ENCODE peak calls at places on chromosome 16, in five cellular contexts. D is AG09309, Z is progenitor cell of endocrine pancreas, N is hepatocyte, Q is cardiac fibroblast. G is an unnamed sample.

GRCh38 chr16:65024649-65025243 is 97.1 kb downstream of the CDH11 start:
- DNase-seq in D (no peak), Z (no peak), N (peak), Q (peak), G (peak)

GRCh38 chr16:53098526-53099317 is 43.9 kb downstream of the CHD9 start:
- DNase-seq in D (no peak), Z (no peak), N (peak), Q (peak), G (peak)

GRCh38 chr16:47467501-47467900 is 6.4 kb downstream of the PHKB start:
- DNase-seq in D (no peak), Z (no peak), N (no peak), Q (no peak), G (no peak)

GRCh38 chr16:59991171-59991570 is 1257.1 kb upstream of the GOT2 start:
- DNase-seq in D (no peak), Z (no peak), N (no peak), Q (no peak), G (no peak)

GRCh38 chr16:50335198-50335958 is 33.4 kb downstream of the BRD7 start:
- DNase-seq in D (no peak), Z (no peak), N (no peak), Q (no peak), G (peak)

GRCh38 chr16:86480444-86480843 is 29.9 kb upstream of the FOXF1 start:
- DNase-seq in D (no peak), Z (no peak), N (no peak), Q (no peak), G (no peak)

GRCh38 chr16:354971-355441 is 2.5 kb upstream of the AXIN1 start:
- DNase-seq in D (no peak), Z (no peak), N (no peak), Q (no peak), G (no peak)

GRCh38 chr16:48433116-48433848 is 48.1 kb upstream of the SIAH1 start:
- DNase-seq in D (no peak), Z (no peak), N (no peak), Q (no peak), G (no peak)

GRCh38 chr16:72099377-72099818 is 5.8 kb downstream of the DHX38 start:
- DNase-seq in D (no peak), Z (peak), N (peak), Q (peak), G (peak)

GRCh38 chr16:23254338-23254737 is 47.8 kb upstream of the SCNN1B start:
- DNase-seq in D (peak), Z (no peak), N (no peak), Q (no peak), G (peak)

GRCh38 chr16:11025120-11025531 is 80.8 kb downstream of the CLEC16A start:
- DNase-seq in D (no peak), Z (no peak), N (no peak), Q (no peak), G (no peak)

GRCh38 chr16:15807603-15808009 is 49.2 kb downstream of the MYH11 start:
- DNase-seq in D (no peak), Z (no peak), N (no peak), Q (peak), G (peak)

GRCh38 chr16:25012525-25012991 is 2.6 kb downstream of the ARHGAP17 start:
- DNase-seq in D (peak), Z (no peak), N (peak), Q (peak), G (peak)

GRCh38 chr16:87145181-87146176 is 171.7 kb downstream of the C16orf95 start:
- DNase-seq in D (peak), Z (no peak), N (no peak), Q (peak), G (peak)

GRCh38 chr16:86217001-86217890 is 293.1 kb upstream of the FOXF1 start:
- DNase-seq in D (no peak), Z (no peak), N (no peak), Q (no peak), G (no peak)

GRCh38 chr16:84746875-84747274 is 47.1 kb downstream of the USP10 start:
- DNase-seq in D (no peak), Z (no peak), N (no peak), Q (no peak), G (no peak)
- TF ChIP-seq CTCF in D (peak), Z (peak), N (peak), Q (peak), G (peak)

GRCh38 chr16:57775661-57776469 is 26.4 kb downstream of the KIFC3 start:
- DNase-seq in D (no peak), Z (peak), N (peak), Q (peak), G (peak)
- TF ChIP-seq CTCF in D (no peak), Z (peak), N (peak), Q (no peak), G (peak)

DNA sequence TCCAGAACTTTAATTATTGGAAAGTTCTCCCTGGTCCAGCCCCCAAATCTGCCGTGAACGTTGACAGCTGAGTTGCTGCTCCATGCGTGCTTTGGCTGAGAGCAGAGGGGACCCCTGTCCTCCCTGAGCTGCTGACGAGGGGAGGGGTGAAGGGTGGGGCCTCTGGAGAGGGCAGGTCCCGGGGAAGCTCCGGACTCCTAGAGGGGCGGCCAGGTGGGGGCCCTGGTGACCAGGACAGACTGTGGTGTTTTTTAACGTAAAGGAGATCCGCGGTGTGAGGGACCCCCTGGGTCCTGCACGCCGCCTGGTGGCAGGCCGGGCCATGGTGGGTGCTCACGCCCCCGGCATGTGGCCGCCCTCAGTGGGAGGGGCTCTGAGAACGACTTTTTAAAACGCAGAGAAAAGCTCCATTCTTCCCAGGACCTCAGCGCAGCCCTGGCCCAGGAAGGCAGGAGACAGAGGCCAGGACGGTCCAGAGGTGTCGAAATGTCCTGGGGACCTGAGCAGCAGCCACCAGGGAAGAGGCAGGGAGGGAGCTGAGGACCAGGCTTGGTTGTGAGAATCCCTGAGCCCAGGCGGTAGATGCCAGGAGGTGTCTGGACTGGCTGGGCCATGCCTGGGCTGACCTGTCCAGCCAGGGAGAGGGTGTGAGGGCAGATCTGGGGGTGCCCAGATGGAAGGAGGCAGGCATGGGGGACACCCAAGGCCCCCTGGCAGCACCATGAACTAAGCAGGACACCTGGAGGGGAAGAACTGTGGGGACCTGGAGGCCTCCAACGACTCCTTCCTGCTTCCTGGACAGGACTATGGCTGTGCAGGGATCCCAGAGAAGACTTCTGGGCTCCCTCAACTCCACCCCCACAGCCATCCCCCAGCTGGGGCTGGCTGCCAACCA is at the start of gene MC1R:
- DNase-seq in D (no peak), Z (peak), N (peak), Q (peak), G (peak)
- TF ChIP-seq CTCF in D (peak), Z (peak), N (peak), Q (peak), G (peak)

GRCh38 chr16:8493885-8494487 is 96.3 kb downstream of the TMEM114 start:
- DNase-seq in D (no peak), Z (no peak), N (no peak), Q (no peak), G (no peak)
- TF ChIP-seq CTCF in D (no peak), Z (no peak), N (peak), Q (no peak), G (no peak)

GRCh38 chr16:68644715-68645493 is at the start of gene CDH3:
- DNase-seq in D (no peak), Z (peak), N (peak), Q (no peak), G (no peak)
- TF ChIP-seq CTCF in D (no peak), Z (no peak), N (no peak), Q (no peak), G (peak)

GRCh38 chr16:31477220-31478216 is 5.4 kb upstream of the SLC5A2 start:
- DNase-seq in D (no peak), Z (peak), N (peak), Q (no peak), G (no peak)
- TF ChIP-seq CTCF in D (no peak), Z (peak), N (peak), Q (no peak), G (no peak)

GRCh38 chr16:66810391-66810790 is 9.0 kb upstream of the TERB1 start:
- DNase-seq in D (no peak), Z (no peak), N (no peak), Q (no peak), G (no peak)
- TF ChIP-seq CTCF in D (no peak), Z (no peak), N (no peak), Q (no peak), G (no peak)

GRCh38 chr16:30659507-30660423 is 1.5 kb downstream of the FBRS start:
- DNase-seq in D (no peak), Z (no peak), N (no peak), Q (peak), G (no peak)
- TF ChIP-seq CTCF in D (no peak), Z (peak), N (no peak), Q (no peak), G (peak)

G was measured in brain microvascular endothelial cell.